ENCODE peak calls at places on chromosome 7, in ten cellular contexts. P, E, S, L, W, A, F, H, V and K are unnamed samples. For H3K4me1, the result is how much of the 10 kb centered on the place peaks cover.

GRCh38 chr7:50394315-50394714 is 55.8 kb downstream of the FIGNL1 start:
- ATAC-seq in F (no peak), W (no peak), S (no peak), V (no peak), E (no peak), L (no peak), P (no peak), A (no peak), H (no peak), K (no peak)

GRCh38 chr7:1386623-1387220 is 72.5 kb downstream of the MICALL2 start:
- ATAC-seq in P (no peak), F (peak), L (no peak), H (no peak), A (no peak), W (peak), V (peak), E (no peak), S (no peak), K (no peak)

GRCh38 chr7:158992759-158993158 is 136.4 kb downstream of the DYNC2I1 start:
- ATAC-seq in S (no peak), V (no peak), P (no peak), W (peak), H (no peak), A (peak), F (no peak), L (no peak), E (no peak), K (no peak)

GRCh38 chr7:106731637-106732036 is 70.7 kb upstream of the CCDC71L start:
- ATAC-seq in H (no peak), V (no peak), P (no peak), E (no peak), W (no peak), S (no peak), F (no peak), A (peak), L (no peak), K (no peak)

GRCh38 chr7:78011642-78012041 is 213.1 kb downstream of the PHTF2 start:
- ATAC-seq in A (no peak), S (no peak), F (no peak), W (no peak), L (no peak), V (no peak), E (no peak), P (no peak), H (no peak), K (no peak)

GRCh38 chr7:150715293-150715692 is 1.1 kb upstream of the GIMAP1 start:
- ATAC-seq in W (peak), E (no peak), S (no peak), F (no peak), P (peak), V (no peak), L (no peak), H (no peak), A (peak), K (no peak)

GRCh38 chr7:153835712-153836265 is 216.4 kb upstream of the DPP6 start:
- ATAC-seq in E (no peak), H (no peak), W (no peak), S (no peak), P (no peak), L (no peak), F (peak), A (no peak), V (no peak), K (peak)

GRCh38 chr7:120973849-120974248 is 14.7 kb upstream of the CPED1 start:
- ATAC-seq in W (no peak), S (no peak), E (no peak), F (no peak), H (no peak), V (no peak), L (no peak), P (no peak), A (no peak), K (no peak)

GRCh38 chr7:158280467-158281154 is 307.0 kb downstream of the PTPRN2 start:
- ATAC-seq in L (no peak), F (no peak), E (no peak), A (no peak), W (no peak), S (no peak), H (no peak), V (no peak), P (no peak), K (no peak)

GRCh38 chr7:135957627-135958026 is 19.5 kb downstream of the MTPN start:
- ATAC-seq in S (no peak), P (no peak), F (no peak), A (peak), V (no peak), L (no peak), H (no peak), W (no peak), E (no peak), K (no peak)

GRCh38 chr7:20238268-20238753 is 21.1 kb upstream of the MACC1 start:
- ATAC-seq in A (peak), S (no peak), E (no peak), P (no peak), V (no peak), F (no peak), L (no peak), W (no peak), H (no peak), K (no peak)

GRCh38 chr7:66152538-66153191 is 38.0 kb downstream of the CRCP start:
- ATAC-seq in P (no peak), V (no peak), A (no peak), H (peak), W (no peak), S (no peak), F (no peak), E (no peak), L (peak), K (no peak)

GRCh38 chr7:42023216-42023724 is 213.7 kb downstream of the GLI3 start:
- ATAC-seq in S (no peak), W (no peak), V (no peak), L (no peak), P (no peak), A (no peak), E (no peak), F (no peak), H (no peak), K (no peak)

GRCh38 chr7:29214056-29214455 is 19.5 kb downstream of the CHN2 start:
- ATAC-seq in S (no peak), E (peak), W (no peak), A (no peak), F (no peak), V (no peak), L (no peak), P (no peak), H (no peak), K (no peak)

GRCh38 chr7:20931739-20932138 is 145.1 kb upstream of the SP8 start:
- ATAC-seq in V (no peak), P (no peak), W (no peak), L (no peak), F (no peak), A (no peak), S (no peak), H (no peak), E (peak), K (no peak)

GRCh38 chr7:131039836-131040235 is 287.8 kb upstream of the MKLN1 start:
- ATAC-seq in L (peak), P (no peak), A (no peak), S (no peak), W (no peak), F (no peak), V (no peak), E (no peak), H (no peak), K (no peak)

GRCh38 chr7:131002600-131002999 is 268.6 kb upstream of the KLF14 start:
- ATAC-seq in V (no peak), S (no peak), L (no peak), A (no peak), E (no peak), P (no peak), F (no peak), H (no peak), W (no peak), K (no peak)

GRCh38 chr7:106080307-106080987 is 31.7 kb downstream of the SYPL1 start:
- ATAC-seq in W (no peak), H (no peak), F (no peak), V (peak), E (peak), L (peak), P (no peak), A (peak), S (no peak), K (no peak)

GRCh38 chr7:107179326-107180163 is 10.7 kb downstream of the HBP1 start:
- ATAC-seq in W (peak), P (no peak), S (peak), E (peak), H (peak), V (no peak), F (no peak), A (peak), L (no peak), K (no peak)

GRCh38 chr7:74656421-74656910 is 1.1 kb upstream of the GTF2I start:
- ATAC-seq in P (no peak), S (no peak), A (peak), V (no peak), H (no peak), E (peak), L (peak), W (peak), F (no peak), K (no peak)

GRCh38 chr7:143929224-143929920 is 5.7 kb upstream of the OR2F2 start:
- ATAC-seq in H (peak), W (no peak), P (no peak), E (no peak), S (no peak), L (no peak), F (no peak), A (peak), V (no peak), K (no peak)

GRCh38 chr7:48781783-48782182 is 142.6 kb upstream of the CDC14C start:
- ATAC-seq in H (no peak), A (no peak), L (no peak), V (no peak), W (no peak), E (no peak), F (no peak), S (no peak), P (no peak), K (no peak)

GRCh38 chr7:33807779-33808482 is 97.4 kb upstream of the BMPER start:
- ATAC-seq in H (peak), L (no peak), V (peak), W (peak), A (peak), S (peak), P (no peak), E (peak), F (no peak), K (no peak)

GRCh38 chr7:11701829-11702560 is 130.0 kb downstream of the THSD7A start:
- ATAC-seq in P (no peak), L (no peak), F (no peak), S (no peak), H (no peak), A (no peak), E (no peak), V (no peak), W (peak), K (no peak)

GRCh38 chr7:72152171-72153131 is 259.7 kb downstream of the CALN1 start:
- ATAC-seq in E (peak), H (no peak), W (no peak), F (peak), A (no peak), L (no peak), V (peak), S (no peak), P (no peak), K (no peak)

GRCh38 chr7:66739953-66740301 is 606 bp upstream of the RABGEF1 start:
- ATAC-seq in P (no peak), H (no peak), F (no peak), S (peak), V (peak), A (peak), W (no peak), L (no peak), E (peak), K (no peak)

GRCh38 chr7:31850601-31851000 is 163.6 kb downstream of the PPP1R17 start:
- ATAC-seq in V (no peak), F (no peak), H (no peak), W (no peak), P (no peak), E (no peak), A (no peak), L (no peak), S (no peak), K (no peak)
- TF ChIP-seq POLR2A in V (no peak), F (no peak), H (no peak), W (no peak), P (no peak), E (no peak), A (no peak), L (no peak), S (no peak), K (no peak)

GRCh38 chr7:2802082-2802481 is 42.0 kb downstream of the GNA12 start:
- ATAC-seq in W (no peak), H (peak), P (no peak), L (no peak), F (no peak), S (no peak), A (no peak), V (no peak), E (no peak), K (no peak)
- H3K4me1 ChIP-seq in W (under half), H (under half), P (under half), L (under half), F (under half), S (under half), A (under half), V (half or more), E (under half), K (under half)

DNA sequence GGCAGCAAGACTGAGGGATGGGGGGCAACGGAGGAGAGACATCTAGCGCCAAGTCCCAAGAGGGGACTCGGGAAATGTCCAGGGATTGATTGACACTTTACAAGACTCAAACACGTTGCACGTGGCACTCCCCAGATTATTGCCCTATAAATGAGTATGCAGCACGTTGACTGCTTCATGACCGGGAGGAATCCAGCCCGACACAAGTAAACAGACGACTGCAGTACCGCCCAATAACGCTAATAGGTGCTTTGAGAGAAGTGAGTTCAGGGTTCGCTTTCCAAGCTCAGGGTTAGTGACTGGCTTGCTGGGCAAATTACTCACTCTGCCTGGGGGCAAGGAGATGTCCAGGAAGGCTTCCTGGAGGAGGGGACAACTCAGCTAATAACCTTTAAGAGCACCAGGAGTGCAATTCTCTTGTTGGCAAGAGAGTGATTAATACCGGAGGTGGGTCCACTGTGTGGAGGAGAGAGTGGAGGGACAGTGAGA is 73.3 kb upstream of the MYL10 start:
- ATAC-seq in L (no peak), S (peak), E (peak), W (peak), A (peak), V (peak), P (no peak), H (no peak), F (no peak), K (no peak)
- TF ChIP-seq POLR2A in L (no peak), S (no peak), E (no peak), W (no peak), A (no peak), V (no peak), P (no peak), H (no peak), F (no peak), K (no peak)

DNA sequence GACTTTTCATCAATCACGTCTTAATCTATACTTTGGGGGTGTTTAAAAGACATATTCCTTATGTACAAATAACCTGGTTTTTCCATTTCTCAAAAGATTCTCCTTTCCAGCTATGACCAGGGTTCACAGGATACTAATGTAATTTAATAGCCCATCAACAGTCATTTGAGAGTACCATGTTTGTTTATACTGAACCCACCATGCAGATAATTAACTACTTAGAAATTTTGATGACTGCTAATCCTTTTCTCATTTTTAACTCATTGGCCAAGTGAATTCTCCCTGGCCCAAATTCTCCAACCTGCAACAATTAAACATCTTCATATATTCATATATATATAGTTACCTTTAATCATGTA is 28.8 kb upstream of the KMT2E start:
- ATAC-seq in H (no peak), S (no peak), W (no peak), A (no peak), V (no peak), P (no peak), L (no peak), E (no peak), F (no peak), K (no peak)
- H3K4me1 ChIP-seq in H (under half), S (under half), W (under half), A (under half), V (under half), P (under half), L (under half), E (under half), F (half or more), K (under half)

DNA sequence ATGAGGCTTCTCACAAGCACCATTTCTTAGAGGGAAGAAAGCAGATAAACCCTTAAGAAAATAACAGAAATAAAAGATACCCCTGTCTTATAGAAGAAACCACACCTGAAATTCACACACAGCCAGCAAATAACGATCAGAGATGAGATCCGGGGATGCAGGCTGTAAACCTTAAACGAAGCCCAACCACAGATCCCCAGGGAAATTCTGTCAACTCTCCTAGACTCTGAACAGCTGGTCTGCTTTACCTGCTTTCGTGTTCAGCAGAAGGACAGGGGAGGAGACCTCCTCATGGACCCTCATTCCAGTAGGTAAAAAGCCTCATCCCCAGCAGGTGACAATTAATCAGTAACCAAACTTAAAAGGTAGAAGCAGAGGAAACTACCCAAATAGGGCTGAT is 45.0 kb downstream of the VOPP1 start:
- ATAC-seq in L (no peak), S (no peak), F (no peak), H (no peak), V (no peak), P (no peak), A (no peak), E (no peak), W (no peak), K (no peak)
- TF ChIP-seq POLR2A in L (no peak), S (no peak), F (no peak), H (no peak), V (no peak), P (no peak), A (no peak), E (no peak), W (no peak), K (no peak)

GRCh38 chr7:47576031-47576908 is 5.6 kb downstream of the TNS3 start:
- ATAC-seq in L (peak), F (peak), H (peak), W (peak), P (peak), A (no peak), E (peak), V (peak), S (peak), K (peak)

GRCh38 chr7:47576909-47577255 is 5.0 kb downstream of the TNS3 start:
- ATAC-seq in F (no peak), A (no peak), W (no peak), H (no peak), P (peak), E (no peak), S (no peak), V (no peak), L (no peak), K (no peak)

GRCh38 chr7:47578581-47579270 is 3.2 kb downstream of the TNS3 start:
- ATAC-seq in F (no peak), L (peak), E (peak), V (no peak), A (no peak), H (no peak), W (peak), P (no peak), S (no peak), K (no peak)

GRCh38 chr7:47579458-47579857 is 2.5 kb downstream of the TNS3 start:
- ATAC-seq in A (no peak), H (no peak), F (no peak), S (no peak), E (no peak), P (no peak), W (no peak), V (no peak), L (no peak), K (no peak)

GRCh38 chr7:47577351-47577919 is 4.5 kb downstream of the TNS3 start:
- ATAC-seq in P (no peak), F (no peak), E (no peak), A (no peak), L (peak), S (no peak), V (no peak), H (no peak), W (no peak), K (no peak)
- H3K4me1 ChIP-seq in P (half or more), F (half or more), E (under half), A (under half), L (under half), S (under half), V (half or more), H (under half), W (half or more), K (half or more)

GRCh38 chr7:99398891-99399445 is 9.4 kb downstream of the PDAP1 start:
- ATAC-seq in F (no peak), L (no peak), A (no peak), H (peak), V (no peak), S (peak), P (no peak), E (no peak), W (peak), K (no peak)
- TF ChIP-seq POLR2A in F (no peak), L (no peak), A (peak), H (no peak), V (no peak), S (no peak), P (no peak), E (no peak), W (no peak), K (no peak)

DNA sequence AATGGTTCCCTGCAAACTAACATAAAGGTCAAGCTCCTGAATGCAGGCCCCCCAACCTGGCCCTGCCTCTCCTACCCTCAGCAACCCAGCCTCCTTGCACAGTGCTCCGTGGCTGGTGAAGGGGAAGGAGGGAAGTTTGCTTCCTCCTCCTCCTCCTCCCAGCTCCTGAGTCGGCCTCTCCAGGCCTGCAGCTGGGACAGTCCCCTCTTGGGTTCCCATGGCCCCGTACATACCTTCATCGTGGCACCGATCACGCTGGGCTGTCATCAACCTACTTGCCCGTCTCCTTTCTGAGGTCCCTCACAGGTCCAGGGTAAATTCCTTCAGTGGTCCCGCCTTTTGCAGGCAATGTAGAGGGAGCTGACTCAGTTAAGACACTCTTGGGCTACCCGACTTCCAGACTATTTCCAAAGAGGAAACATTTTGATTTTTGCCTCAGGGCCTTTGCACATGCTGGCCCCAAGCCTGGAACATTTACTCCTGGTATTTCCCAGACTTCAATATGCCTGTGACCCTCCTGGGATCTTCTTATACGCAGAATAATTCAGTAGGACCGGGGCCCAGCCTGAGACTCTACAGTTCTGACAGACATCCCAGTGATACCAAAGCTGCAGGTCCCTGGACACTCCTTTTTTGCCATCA is 26.8 kb downstream of the PDIA4 start:
- ATAC-seq in F (no peak), H (no peak), V (no peak), P (no peak), E (no peak), A (no peak), L (no peak), S (no peak), W (no peak), K (no peak)
- H3K4me1 ChIP-seq in F (under half), H (under half), V (under half), P (under half), E (under half), A (under half), L (under half), S (under half), W (under half), K (under half)

GRCh38 chr7:148698397-148699023 is at the start of gene CUL1:
- ATAC-seq in S (peak), W (peak), P (peak), L (peak), A (peak), E (peak), H (peak), F (peak), V (peak), K (peak)
- TF ChIP-seq POLR2A in S (peak), W (peak), P (peak), L (no peak), A (peak), E (peak), H (no peak), F (peak), V (peak), K (peak)